ENCODE peak calls at places on chromosomes 13 and 19, in seven cellular contexts. D is heart left ventricle; J is fibroblast of pulmonary artery; L is activated CD8-positive, alpha-beta memory T cell treated with anti-CD3 and anti-CD28 coated beads, Interleukin-2, amount 50 U/mL, for 4 hours; K is NCI-H1092 treated with DMSO at 0.1 percent for 48 hours; T is WTC11; G is NCI-H510A treated with DMSO at 0.1 percent for 48 hours. Z is an unnamed sample.
A peak's percentile ranks its signal among the peaks of the same experiment; 100 is the strongest.

GRCh38 chr19:7636317-7636690 is 606 bp upstream of the STXBP2 start:
- DNase-seq in L (no peak), J (no peak), D (no peak), G (no peak), K (no peak), T (no peak), Z (peak; percentile 10)

GRCh38 chr19:6452223-6452614 is 7.4 kb downstream of the SLC25A23 start:
- DNase-seq in G (no peak), T (no peak), L (no peak), D (no peak), K (no peak), J (no peak), Z (no peak)

GRCh38 chr19:28948531-28948930 is 264.4 kb downstream of the UQCRFS1 start:
- DNase-seq in T (no peak), G (no peak), J (no peak), K (no peak), D (no peak), L (no peak), Z (no peak)

GRCh38 chr13:99935772-99936171 is 35.8 kb downstream of the ZIC5 start:
- DNase-seq in K (no peak), D (no peak), G (no peak), L (no peak), J (no peak), T (peak; percentile 56), Z (no peak)

GRCh38 chr19:48768989-48769713 is 13.8 kb downstream of the FGF21 start:
- DNase-seq in G (no peak), K (no peak), L (no peak), J (no peak), T (no peak), D (no peak), Z (no peak)

GRCh38 chr19:56736571-56736970 is 65.0 kb upstream of the ZNF835 start:
- DNase-seq in D (no peak), G (no peak), L (no peak), J (no peak), K (no peak), T (no peak), Z (no peak)

GRCh38 chr13:71242191-71242590 is 624.8 kb downstream of the DACH1 start:
- DNase-seq in T (no peak), D (peak; percentile 20), J (peak; percentile 11), K (peak; percentile 91), L (no peak), G (no peak), Z (peak; percentile 84)

GRCh38 chr19:46515879-46516350 is 20.2 kb upstream of the PNMA8B start:
- DNase-seq in D (no peak), G (peak; percentile 14), T (no peak), J (peak; percentile 59), K (peak; percentile 5), L (peak; percentile 40), Z (peak; percentile 11)

GRCh38 chr13:26386026-26386425 is 132.1 kb downstream of the CDK8 start:
- DNase-seq in G (no peak), D (no peak), L (no peak), T (no peak), K (no peak), J (no peak), Z (no peak)

GRCh38 chr13:113493315-113493951 is 2.9 kb upstream of the DCUN1D2 start:
- DNase-seq in G (peak; percentile 49), K (no peak), L (no peak), J (peak; percentile 94), D (no peak), T (no peak), Z (peak; percentile 50)

GRCh38 chr19:20244356-20244755 is 77.3 kb downstream of the ZNF486 start:
- DNase-seq in G (no peak), J (no peak), D (no peak), L (no peak), T (no peak), K (no peak), Z (no peak)

GRCh38 chr19:2405256-2405655 is 22.1 kb downstream of the TIMM13 start:
- DNase-seq in T (no peak), L (no peak), G (no peak), D (no peak), K (no peak), J (no peak), Z (no peak)

GRCh38 chr13:79775830-79776229 is 294.9 kb downstream of the NDFIP2 start:
- DNase-seq in T (peak; percentile 23), G (no peak), L (no peak), D (no peak), K (peak; percentile 48), J (peak; percentile 90), Z (peak; percentile 18)

GRCh38 chr13:38914070-38914469 is 76.6 kb downstream of the STOML3 start:
- DNase-seq in J (no peak), G (no peak), L (no peak), T (peak; percentile 34), D (no peak), K (no peak), Z (no peak)

GRCh38 chr19:48738557-48739399 is 1.6 kb downstream of the RASIP1 start:
- DNase-seq in K (peak; percentile 76), D (peak; percentile 96), L (peak; percentile 90), J (peak; percentile 81), G (peak; percentile 81), T (peak; percentile 99), Z (peak; percentile 90)

GRCh38 chr19:21841081-21841783 is 5.2 kb upstream of the ZNF43 start:
- DNase-seq in G (no peak), K (no peak), L (no peak), D (no peak), J (no peak), T (no peak), Z (no peak)

GRCh38 chr19:29439688-29440550 is 85.9 kb upstream of the VSTM2B start:
- DNase-seq in K (no peak), J (no peak), L (no peak), D (no peak), G (no peak), T (no peak), Z (no peak)

GRCh38 chr13:100298116-100298681 is 209.3 kb downstream of the PCCA start:
- DNase-seq in K (no peak), G (no peak), J (peak; percentile 14), L (no peak), T (no peak), D (no peak), Z (no peak)

GRCh38 chr19:39057615-39058014 is 25.3 kb upstream of the FBXO27 start:
- DNase-seq in D (no peak), K (no peak), J (peak; percentile 21), L (no peak), T (no peak), G (no peak), Z (no peak)

GRCh38 chr19:18932216-18932841 is 8.7 kb downstream of the HOMER3 start:
- DNase-seq in D (peak; percentile 81), L (peak; percentile 79), K (no peak), J (peak; percentile 36), G (no peak), T (peak; percentile 99), Z (no peak)

GRCh38 chr19:2337329-2337707 is 8.8 kb downstream of the SPPL2B start:
- DNase-seq in D (no peak), J (peak; percentile 69), T (peak; percentile 76), K (no peak), G (peak; percentile 62), L (no peak), Z (peak; percentile 24)

GRCh38 chr13:82467626-82468025 is 1414.6 kb downstream of the SLITRK1 start:
- DNase-seq in T (no peak), K (no peak), G (peak; percentile 26), D (no peak), L (no peak), J (no peak), Z (no peak)

GRCh38 chr13:76552807-76553206 is 333.4 kb downstream of the KCTD12 start:
- DNase-seq in G (no peak), L (no peak), D (no peak), K (no peak), T (no peak), J (peak; percentile 17), Z (no peak)

GRCh38 chr13:40578055-40578454 is 88.4 kb downstream of the FOXO1 start:
- DNase-seq in D (no peak), T (no peak), G (no peak), L (no peak), K (no peak), J (no peak), Z (no peak)

GRCh38 chr19:485583-486236 is 10.6 kb upstream of the MADCAM1 start:
- DNase-seq in J (no peak), T (no peak), G (no peak), D (peak; percentile 42), K (peak; percentile 59), L (no peak), Z (peak; percentile 78)

GRCh38 chr13:48304132-48304876 is 753 bp downstream of the RB1 start:
- DNase-seq in J (peak; percentile 59), T (peak; percentile 23), L (no peak), D (peak; percentile 51), G (peak; percentile 0), K (peak; percentile 19), Z (peak; percentile 28)

GRCh38 chr19:47497073-47497766 is 13.2 kb upstream of the KPTN start:
- DNase-seq in K (no peak), L (no peak), D (peak; percentile 26), G (peak; percentile 32), J (no peak), T (no peak), Z (no peak)

GRCh38 chr19:947707-948533 is 22.1 kb downstream of the ARID3A start:
- DNase-seq in G (no peak), K (no peak), J (no peak), D (peak; percentile 88), L (no peak), T (no peak), Z (no peak)

GRCh38 chr19:6069268-6069771 is 41.0 kb downstream of the RFX2 start:
- DNase-seq in G (no peak), K (no peak), T (no peak), L (no peak), J (no peak), D (no peak), Z (no peak)

GRCh38 chr19:1311543-1312091 is 25.9 kb downstream of the EFNA2 start:
- DNase-seq in K (no peak), D (no peak), G (no peak), T (no peak), L (no peak), J (no peak), Z (no peak)

GRCh38 chr13:20340759-20341161 is 108.6 kb upstream of the GJB6 start:
- DNase-seq in G (no peak), K (no peak), T (no peak), D (no peak), L (no peak), J (peak; percentile 26), Z (no peak)